ENCODE peak calls at places on chromosomes 13 and 19, in five cellular contexts. S is lower lobe of right lung, E is prostate gland, A is lung, M is fibroblast of lung. L is an unnamed sample.

GRCh38 chr19:49683814-49684250 is 5.6 kb upstream of the ADM5 start:
- DNase-seq in E (no peak), A (no peak), S (no peak), M (no peak), L (no peak)

GRCh38 chr13:91347996-91348905 is 764 bp downstream of the MIR17HG start:
- DNase-seq in E (peak; percentile 20), S (peak; percentile 72), A (peak; percentile 38), M (peak; percentile 33), L (peak; percentile 84)

GRCh38 chr19:8611890-8612806 is 1.6 kb upstream of the ADAMTS10 start:
- DNase-seq in A (no peak), E (no peak), M (peak; percentile 95), S (no peak), L (no peak)

GRCh38 chr13:31951215-31951678 is 80.3 kb upstream of the FRY start:
- DNase-seq in A (peak; percentile 76), E (no peak), S (peak; percentile 94), M (peak; percentile 34), L (no peak)

GRCh38 chr19:7680606-7681335 is at the start of gene TRAPPC5:
- DNase-seq in E (peak; percentile 78), M (peak; percentile 71), A (peak; percentile 81), S (peak; percentile 93), L (peak; percentile 96)

GRCh38 chr19:47176071-47176626 is 45.5 kb downstream of the SAE1 start:
- DNase-seq in E (no peak), M (peak; percentile 88), S (no peak), A (no peak), L (no peak)

GRCh38 chr19:17606786-17607185 is 51.3 kb downstream of the COLGALT1 start:
- DNase-seq in E (no peak), A (no peak), S (no peak), M (no peak), L (no peak)

GRCh38 chr19:33810821-33811220 is 14.2 kb downstream of the KCTD15 start:
- DNase-seq in E (no peak), S (no peak), A (no peak), M (no peak), L (no peak)

GRCh38 chr19:6739884-6740588 is 556 bp downstream of the TRIP10 start:
- DNase-seq in S (peak; percentile 69), A (no peak), E (no peak), M (no peak), L (no peak)

GRCh38 chr13:89375839-89376238 is 1704.7 kb downstream of the SLITRK5 start:
- DNase-seq in A (no peak), S (no peak), E (no peak), M (peak; percentile 79), L (no peak)

GRCh38 chr13:99263386-99263785 is 5.2 kb upstream of the GPR18 start:
- DNase-seq in M (no peak), S (no peak), A (no peak), E (no peak), L (no peak)

GRCh38 chr19:35733180-35734125 is 8.8 kb downstream of the IGFLR1 start:
- DNase-seq in M (no peak), E (no peak), A (no peak), S (no peak), L (no peak)

DNA sequence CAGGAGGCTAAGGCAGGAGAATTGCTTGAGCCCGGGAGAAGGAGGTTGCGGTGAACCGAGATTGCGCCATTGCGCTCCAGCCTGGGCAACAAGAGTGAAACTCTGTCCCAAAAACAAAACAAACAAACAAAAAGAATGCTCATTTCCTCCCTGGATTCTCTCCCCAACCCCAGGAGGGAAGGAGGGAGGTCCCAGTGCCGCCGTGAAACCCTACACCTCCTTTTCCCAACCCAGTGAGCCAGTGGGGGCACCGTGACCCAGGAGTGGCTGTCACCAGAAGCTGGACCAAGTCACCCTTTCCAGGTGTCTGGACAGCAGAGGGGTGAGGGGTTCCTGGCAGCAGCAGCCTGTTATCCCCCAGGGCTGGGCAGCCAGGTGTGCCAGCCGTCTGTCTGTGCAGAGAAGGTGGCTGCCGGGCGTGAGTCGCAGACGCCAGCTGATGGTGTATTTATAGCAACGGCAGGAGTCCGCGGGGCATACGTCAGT is 23.5 kb downstream of the NFIC start:
- DNase-seq in A (no peak), E (peak; percentile 48), S (no peak), M (no peak), L (no peak)
- TF ChIP-seq CTCF in A (no peak), E (no peak), S (no peak), M (no peak), L (no peak)

GRCh38 chr19:11284535-11284934 is 11.4 kb upstream of the TSPAN16 start:
- DNase-seq in M (no peak), E (no peak), A (no peak), S (no peak), L (no peak)

GRCh38 chr19:11281336-11282049 is 14.5 kb upstream of the TSPAN16 start:
- DNase-seq in S (no peak), E (no peak), M (no peak), A (no peak), L (no peak)

GRCh38 chr19:11291415-11291814 is 4.5 kb upstream of the TSPAN16 start:
- DNase-seq in E (no peak), M (no peak), A (no peak), S (no peak), L (no peak)

GRCh38 chr19:11288349-11288748 is 7.6 kb upstream of the TSPAN16 start:
- DNase-seq in M (no peak), S (no peak), A (no peak), E (no peak), L (no peak)

DNA sequence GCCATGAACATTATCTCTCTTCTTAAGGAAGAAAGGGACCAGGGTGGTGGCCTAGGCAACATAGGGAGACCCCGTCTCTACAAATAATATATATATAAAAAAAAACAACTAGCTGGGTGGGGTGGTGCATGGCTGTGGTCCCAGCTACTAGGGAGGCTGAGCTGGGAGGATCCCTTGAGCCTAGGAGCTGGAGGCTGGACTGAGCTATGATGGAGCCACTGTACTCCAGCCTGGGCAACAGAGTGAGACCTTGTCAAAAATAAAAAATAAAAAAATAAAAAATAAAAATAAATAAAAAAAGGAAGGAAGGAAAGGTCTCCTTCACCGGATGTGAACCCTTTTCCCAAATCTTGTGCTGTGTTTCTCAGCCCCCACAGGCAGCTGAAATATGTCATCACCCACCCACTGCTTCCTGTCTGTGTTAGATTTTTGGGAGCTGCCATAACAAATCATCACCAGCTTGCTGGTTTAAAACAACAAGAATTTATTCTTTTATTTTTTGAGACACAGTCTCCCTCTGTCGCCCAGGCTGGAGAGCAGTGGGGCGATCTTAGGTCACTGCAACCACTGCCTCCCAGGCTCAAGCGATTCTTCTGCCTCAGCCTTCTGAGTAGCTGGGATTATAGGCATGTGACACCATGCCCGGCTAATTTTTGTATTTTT is 9.5 kb upstream of the TSPAN16 start:
- DNase-seq in M (peak; percentile 58), A (no peak), S (no peak), E (no peak), L (no peak)
- TF ChIP-seq CTCF in M (peak; percentile 13), A (peak; percentile 29), S (peak; percentile 47), E (no peak), L (peak; percentile 53)

DNA sequence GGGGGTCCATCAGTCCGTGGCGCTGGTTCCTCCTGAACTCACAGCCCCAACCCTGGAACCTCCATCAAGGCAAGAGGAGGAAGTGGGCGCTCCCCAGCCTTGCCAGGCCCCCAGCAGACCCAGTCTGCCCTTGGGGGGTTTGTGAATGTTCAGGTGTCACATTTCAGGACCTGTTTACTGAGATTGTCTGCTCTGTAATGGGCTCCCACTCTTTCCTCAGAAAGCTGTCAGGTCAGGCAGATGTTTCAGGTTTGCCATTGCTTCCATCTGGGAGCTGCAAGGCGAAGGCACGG is 29.4 kb downstream of the TSSK6 start:
- DNase-seq in E (no peak), S (no peak), A (no peak), M (no peak), L (no peak)
- TF ChIP-seq CTCF in E (no peak), S (no peak), A (no peak), M (no peak), L (no peak)

DNA sequence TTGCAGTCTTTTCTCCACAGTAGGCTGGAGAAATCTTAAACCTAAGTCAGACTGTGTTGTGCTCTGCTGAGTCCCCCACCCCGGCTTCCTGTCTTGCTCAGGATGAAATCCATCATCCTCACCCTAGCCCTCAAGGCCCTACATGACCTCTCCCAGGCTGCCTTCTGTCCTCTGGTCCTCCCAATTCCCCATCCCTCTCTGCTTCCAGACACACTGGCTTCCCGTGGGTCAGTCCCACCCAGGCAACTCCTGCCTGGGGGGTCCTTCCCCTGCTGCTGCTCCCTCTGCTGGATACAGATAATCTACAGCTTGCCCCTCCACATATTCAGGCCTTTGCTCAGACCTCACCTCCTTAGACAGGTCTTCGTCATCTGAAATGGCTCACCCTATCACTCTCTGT is 18.4 kb upstream of the CBY2 start:
- DNase-seq in A (no peak), S (no peak), E (no peak), M (no peak), L (no peak)
- TF ChIP-seq CTCF in A (no peak), S (no peak), E (no peak), M (no peak), L (peak; percentile 30)

DNA sequence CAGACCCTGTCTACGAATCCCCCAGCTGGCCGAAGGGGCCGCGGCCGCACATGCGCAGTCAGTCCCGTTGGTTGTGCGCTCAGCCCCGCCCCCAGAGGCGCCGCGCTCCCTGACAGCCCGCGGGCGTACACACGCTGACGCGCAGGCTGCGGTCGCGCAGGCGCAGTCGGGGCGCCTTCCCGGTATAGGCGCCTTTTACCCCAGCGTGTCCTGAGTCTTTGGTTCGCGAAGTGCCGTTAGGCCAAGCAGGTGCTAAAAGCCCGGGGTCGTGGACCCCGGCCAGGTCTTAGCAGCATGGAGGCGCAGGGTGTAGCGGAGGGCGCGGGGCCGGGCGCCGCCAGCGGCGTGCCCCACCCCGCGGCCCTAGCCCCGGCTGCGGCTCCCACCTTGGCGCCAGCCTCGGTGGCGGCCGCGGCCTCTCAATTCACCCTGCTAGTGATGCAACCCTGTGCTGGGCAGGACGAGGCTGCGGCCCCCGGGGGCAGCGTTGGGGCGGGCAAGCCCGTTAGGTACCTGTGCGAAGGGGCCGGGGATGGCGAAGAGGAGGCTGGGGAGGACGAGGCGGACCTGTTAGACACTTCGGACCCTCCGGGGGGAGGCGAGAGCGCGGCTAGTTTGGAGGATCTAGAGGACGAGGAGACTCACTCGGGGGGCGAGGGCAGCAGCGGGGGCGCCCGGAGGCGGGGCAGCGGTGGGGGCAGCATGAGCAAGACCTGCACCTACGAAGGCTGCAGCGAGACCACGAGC is at the start of gene RFXAP:
- DNase-seq in S (peak; percentile 96), M (peak; percentile 73), E (peak; percentile 81), A (peak; percentile 89), L (peak; percentile 97)
- TF ChIP-seq CTCF in S (peak; percentile 37), M (no peak), E (peak; percentile 37), A (no peak), L (no peak)

L was measured in osteocyte.